ENCODE peak calls at places on chromosomes 1 and 21, in four cellular contexts. K is NCI-H2107; N is stimulated activated CD8-positive, alpha-beta memory T cell treated with anti-CD3 and anti-CD28 coated beads, Interleukin-2, amount 100 ng/mL, for 48 hours; S is nephron progenitor cell. U is an unnamed sample.
A peak's percentile ranks its signal among the peaks of the same experiment; 100 is the strongest.

GRCh38 chr1:95095833-95096217 is 21.3 kb upstream of the TLCD4 start:
- DNase-seq in K (no peak), N (no peak), S (no peak), U (no peak)

GRCh38 chr1:157833155-157833554 is 8.5 kb downstream of the CD5L start:
- DNase-seq in S (no peak), N (no peak), K (no peak), U (no peak)

GRCh38 chr1:156750932-156751723 is at the start of gene HDGF:
- DNase-seq in S (peak; percentile 61), K (no peak), N (no peak), U (no peak)

GRCh38 chr1:217244946-217245345 is 385.9 kb downstream of the GPATCH2 start:
- DNase-seq in S (no peak), K (no peak), N (no peak), U (no peak)

GRCh38 chr1:81449786-81450185 is 350.9 kb upstream of the ADGRL2 start:
- DNase-seq in S (no peak), N (no peak), K (no peak), U (no peak)

GRCh38 chr1:209870151-209870831 is 42.5 kb downstream of the UTP25 start:
- DNase-seq in S (no peak), K (no peak), N (no peak), U (no peak)

GRCh38 chr21:29481641-29482040 is 182.9 kb downstream of the BACH1 start:
- DNase-seq in S (no peak), K (no peak), N (no peak), U (no peak)

GRCh38 chr1:63004868-63005267 is 220.9 kb downstream of the ATG4C start:
- DNase-seq in N (no peak), S (no peak), K (no peak), U (peak; percentile 12)

GRCh38 chr1:57361516-57361915 is 62.3 kb downstream of the DAB1 start:
- DNase-seq in S (no peak), N (no peak), K (no peak), U (peak; percentile 46)

GRCh38 chr1:236103646-236104218 is 38.6 kb upstream of the GPR137B start:
- DNase-seq in N (no peak), K (peak; percentile 58), S (peak; percentile 66), U (peak; percentile 30)

GRCh38 chr1:199029401-199029800 is 390.6 kb downstream of the PTPRC start:
- DNase-seq in N (no peak), K (no peak), S (no peak), U (no peak)

GRCh38 chr21:45858180-45858579 is 123.4 kb upstream of the COL6A1 start:
- DNase-seq in K (no peak), S (no peak), N (no peak), U (no peak)

GRCh38 chr1:13772271-13772670 is 72.3 kb downstream of the PRDM2 start:
- DNase-seq in S (no peak), N (no peak), K (no peak), U (no peak)

GRCh38 chr1:152191260-152191659 is 32.2 kb upstream of the RPTN start:
- DNase-seq in N (no peak), S (no peak), K (no peak), U (no peak)

GRCh38 chr1:36387141-36387949 is 1.6 kb upstream of the STK40 start:
- DNase-seq in S (no peak), K (no peak), N (no peak), U (no peak)

GRCh38 chr1:157077394-157077793 is 22.2 kb downstream of the ETV3L start:
- DNase-seq in K (no peak), N (no peak), S (no peak), U (no peak)

GRCh38 chr1:67787746-67788145 is 45.5 kb downstream of the GNG12 start:
- DNase-seq in N (no peak), K (no peak), S (no peak), U (no peak)

GRCh38 chr1:226711976-226712778 is 26.9 kb downstream of the ITPKB start:
- DNase-seq in N (no peak), S (no peak), K (no peak), U (no peak)

GRCh38 chr21:39863111-39863510 is 4.1 kb upstream of the PCP4 start:
- DNase-seq in K (peak; percentile 72), S (no peak), N (no peak), U (peak; percentile 32)

GRCh38 chr1:7069888-7070287 is 284.6 kb downstream of the CAMTA1 start:
- DNase-seq in S (peak; percentile 69), K (no peak), N (no peak), U (no peak)

GRCh38 chr21:38804617-38805281 is 980 bp upstream of the ETS2 start:
- DNase-seq in S (peak; percentile 70), K (peak; percentile 60), N (no peak), U (no peak)

GRCh38 chr1:23568608-23569383 is 9.5 kb upstream of the ID3 start:
- DNase-seq in K (no peak), N (no peak), S (no peak), U (no peak)

GRCh38 chr1:184752656-184753055 is 2.0 kb downstream of the EDEM3 start:
- DNase-seq in N (no peak), S (no peak), K (no peak), U (no peak)

GRCh38 chr21:46168238-46168637 is 12.9 kb upstream of the FTCD start:
- DNase-seq in K (no peak), S (no peak), N (no peak), U (no peak)

GRCh38 chr21:15037894-15038293 is 26.9 kb downstream of the NRIP1 start:
- DNase-seq in K (no peak), N (no peak), S (no peak), U (no peak)

GRCh38 chr1:18073066-18073642 is 34.4 kb upstream of the IGSF21 start:
- DNase-seq in K (no peak), S (no peak), N (no peak), U (no peak)

GRCh38 chr21:26099610-26100219 is 70.9 kb downstream of the APP start:
- DNase-seq in K (peak; percentile 42), S (no peak), N (no peak), U (no peak)

GRCh38 chr1:5743435-5744095 is 248.7 kb downstream of the NPHP4 start:
- DNase-seq in N (no peak), K (no peak), S (no peak), U (no peak)

GRCh38 chr1:242651817-242652216 is 127.3 kb upstream of the PLD5 start:
- DNase-seq in N (no peak), S (peak; percentile 22), K (no peak), U (no peak)

GRCh38 chr21:41511858-41512257 is 3.9 kb upstream of the TMPRSS2 start:
- DNase-seq in N (no peak), S (peak; percentile 28), K (no peak), U (no peak)